ENCODE peak calls at places on chromosomes 3 and 15, in four cellular contexts. B is Caco-2, D is Panc1, M is esophagus squamous epithelium. S is an unnamed sample.

GRCh38 chr3:157865449-157865862 is 240.8 kb downstream of the SHOX2 start:
- DNase-seq in M (no peak), B (peak; percentile 74), D (no peak), S (no peak)

GRCh38 chr15:71357357-71357756 is 242.1 kb downstream of the THSD4 start:
- DNase-seq in D (no peak), M (no peak), B (no peak), S (no peak)

GRCh38 chr15:78419331-78419730 is 18.7 kb upstream of the IREB2 start:
- DNase-seq in B (no peak), D (no peak), M (no peak), S (no peak)

GRCh38 chr3:173502983-173503568 is 105.5 kb downstream of the NLGN1 start:
- DNase-seq in B (no peak), M (no peak), D (no peak), S (no peak)

GRCh38 chr15:27412413-27412812 is 441.4 kb downstream of the GABRG3 start:
- DNase-seq in B (no peak), M (no peak), D (no peak), S (no peak)

GRCh38 chr3:197371521-197372075 is 73.2 kb upstream of the DLG1 start:
- DNase-seq in B (no peak), D (no peak), M (no peak), S (no peak)

GRCh38 chr15:40909662-40910625 is 15.7 kb downstream of the VPS18 start:
- DNase-seq in M (no peak), D (no peak), B (no peak), S (peak; percentile 89)

GRCh38 chr3:94069242-94069813 is 6.5 kb downstream of the NSUN3 start:
- DNase-seq in B (no peak), D (no peak), M (no peak), S (no peak)

GRCh38 chr3:123104550-123104949 is 37.7 kb downstream of the PDIA5 start:
- DNase-seq in B (no peak), D (peak; percentile 43), M (no peak), S (no peak)

GRCh38 chr3:157767602-157768001 is 264.4 kb upstream of the VEPH1 start:
- DNase-seq in B (no peak), D (no peak), M (no peak), S (no peak)

GRCh38 chr15:48964898-48965297 is 1.2 kb upstream of the SHC4 start:
- DNase-seq in M (no peak), D (no peak), B (no peak), S (no peak)

GRCh38 chr3:377158-377561 is 180.6 kb downstream of the CHL1 start:
- DNase-seq in D (peak; percentile 13), M (no peak), B (peak; percentile 18), S (no peak)

GRCh38 chr3:12553921-12554391 is 2.9 kb upstream of the MKRN2 start:
- DNase-seq in B (peak; percentile 29), M (no peak), D (no peak), S (peak; percentile 59)

GRCh38 chr3:111151438-111151837 is 79.8 kb downstream of the NECTIN3 start:
- DNase-seq in B (peak; percentile 58), M (no peak), D (no peak), S (no peak)

GRCh38 chr3:151219056-151219455 is 16.0 kb upstream of the GPR171 start:
- DNase-seq in D (no peak), B (no peak), M (no peak), S (no peak)

GRCh38 chr3:126208618-126209256 is 28.4 kb upstream of the ALDH1L1 start:
- DNase-seq in B (no peak), D (no peak), M (no peak), S (peak; percentile 95)

GRCh38 chr3:115695081-115695480 is 71.8 kb downstream of the GAP43 start:
- DNase-seq in B (no peak), D (no peak), M (no peak), S (no peak)

GRCh38 chr15:91216000-91216399 is 115.9 kb downstream of the SV2B start:
- DNase-seq in B (no peak), D (no peak), M (no peak), S (no peak)

GRCh38 chr3:160618878-160619277 is 53.5 kb upstream of the KPNA4 start:
- DNase-seq in D (no peak), B (no peak), M (no peak), S (no peak)

GRCh38 chr15:96320703-96321421 is 9.6 kb upstream of the NR2F2 start:
- DNase-seq in M (no peak), B (no peak), D (no peak), S (no peak)
- H3K4me3 ChIP-seq in M (peak overlapping the region; percentile 25), B (peak overlapping the region; percentile 35), D (peak overlapping the region; percentile 50), S (peak overlapping the region; percentile 64)

GRCh38 chr15:93017521-93017920 is 71.5 kb downstream of the RGMA start:
- DNase-seq in M (no peak), B (no peak), D (no peak), S (no peak)
- H3K4me1 ChIP-seq in M (no peaks in the 10 kb centered on the region), B (no peaks in the 10 kb centered on the region), D (no peaks in the 10 kb centered on the region), S (peaks cover 3% of the 10 kb centered on the region)

GRCh38 chr15:96837241-96837970 is 506.9 kb downstream of the NR2F2 start:
- DNase-seq in D (no peak), M (no peak), B (no peak), S (no peak)
- H3K4me3 ChIP-seq in D (no peak overlapping the region), M (no peak overlapping the region), B (no peak overlapping the region), S (no peak overlapping the region)

DNA sequence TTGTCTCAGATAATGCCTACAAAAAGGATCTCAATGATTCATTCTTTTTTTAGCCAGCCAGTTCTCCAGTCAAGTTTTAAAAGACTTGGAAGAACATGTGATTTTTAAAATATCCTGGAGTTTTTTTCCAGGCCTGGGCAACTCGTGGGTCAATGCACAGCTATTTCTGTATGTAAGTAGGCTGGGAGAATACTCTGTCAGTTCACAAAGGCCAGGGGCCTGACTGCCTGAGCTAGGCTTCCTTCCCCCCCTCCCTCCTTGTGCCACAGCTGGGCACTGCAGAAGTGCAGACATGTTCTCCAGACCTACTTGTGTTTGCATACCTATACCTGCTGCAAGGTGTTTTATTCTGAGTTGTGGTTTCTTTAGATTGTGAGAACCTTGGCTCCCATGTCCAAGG is 43.7 kb downstream of the CTDSPL start:
- DNase-seq in D (no peak), B (no peak), M (no peak), S (no peak)
- H3K4me1 ChIP-seq in D (no peaks in the 10 kb centered on the region), B (peaks cover 45% of the 10 kb centered on the region), M (peaks cover 31% of the 10 kb centered on the region), S (peaks cover 16% of the 10 kb centered on the region)

GRCh38 chr15:33179874-33180273 is 14.6 kb downstream of the FMN1 start:
- DNase-seq in D (no peak), B (no peak), M (no peak), S (no peak)
- H3K4me3 ChIP-seq in D (no peak overlapping the region), B (no peak overlapping the region), M (no peak overlapping the region), S (no peak overlapping the region)

DNA sequence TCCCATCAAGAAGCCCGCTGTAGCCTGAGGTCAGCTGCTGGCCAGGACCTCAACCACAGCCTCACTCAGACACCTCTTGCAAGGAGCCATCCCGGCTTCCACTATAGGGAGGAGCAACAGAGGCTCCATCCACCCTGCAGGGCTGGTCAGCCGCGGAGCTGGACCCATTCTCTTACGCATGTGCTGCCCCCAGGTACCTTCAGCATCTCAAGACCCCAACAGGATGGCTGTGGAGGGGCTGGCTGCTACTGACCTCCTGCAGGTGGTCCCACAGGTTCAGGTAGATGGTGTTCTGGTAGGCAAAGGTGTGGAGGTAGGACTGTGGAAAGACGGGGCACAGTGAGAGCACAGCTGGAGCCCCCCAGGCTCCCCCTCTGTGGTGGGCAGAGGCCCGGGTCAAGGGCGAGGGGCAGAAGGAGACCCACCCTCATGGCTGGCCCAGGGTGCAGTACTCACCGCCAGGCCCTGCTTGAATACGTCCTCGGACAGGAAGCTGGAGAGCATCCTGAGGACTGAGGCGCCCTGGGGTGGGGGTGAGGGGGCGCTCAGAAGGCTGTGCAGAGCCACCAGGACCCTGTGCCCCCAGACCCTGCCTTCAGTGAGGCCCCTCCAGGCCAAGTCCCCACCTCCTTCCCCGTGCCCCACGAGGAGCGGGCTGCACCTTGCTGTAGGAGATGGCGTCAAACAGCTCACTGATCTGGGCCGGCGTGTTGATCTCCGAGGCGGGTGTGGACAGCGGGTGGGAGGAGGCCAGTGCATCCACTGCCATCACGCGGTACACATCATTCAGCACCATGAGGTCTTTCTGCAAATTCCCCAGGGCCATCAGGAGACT is 11.4 kb downstream of the ANPEP start:
- DNase-seq in B (no peak), D (no peak), M (no peak), S (no peak)
- H3K4me1 ChIP-seq in B (peaks cover 12% of the 10 kb centered on the region), D (no peaks in the 10 kb centered on the region), M (no peaks in the 10 kb centered on the region), S (no peaks in the 10 kb centered on the region)

GRCh38 chr15:51093865-51094605 is 671 bp downstream of the TNFAIP8L3 start:
- DNase-seq in D (no peak), B (no peak), M (no peak), S (peak; percentile 56)
- H3K4me3 ChIP-seq in D (peak overlapping the region; percentile 47), B (peak overlapping the region; percentile 38), M (peak overlapping the region; percentile 56), S (peak overlapping the region; percentile 66)

S was measured in psoas muscle.